ENCODE peak calls at places on chromosome 14, in seven cellular contexts. One of them, this sample, is unnamed.

GRCh38 chr14:50964683-50965390 is 20.6 kb upstream of the PYGL start:
- DNase-seq in HCT116: no peak
- DNase-seq in fibroblast of lung: peak; percentile 100
- DNase-seq in MM.1S: no peak
- DNase-seq in IMR-90: peak; percentile 99
- DNase-seq in GM23248: peak; percentile 95
- DNase-seq in H1: no peak
- DNase-seq in this sample: no peak

GRCh38 chr14:33026850-33027420 is 88.3 kb downstream of the NPAS3 start:
- DNase-seq in HCT116: no peak
- DNase-seq in fibroblast of lung: peak; percentile 15
- DNase-seq in MM.1S: no peak
- DNase-seq in IMR-90: no peak
- DNase-seq in GM23248: peak; percentile 63
- DNase-seq in H1: no peak
- DNase-seq in this sample: no peak

GRCh38 chr14:91749857-91750256 is 18.0 kb upstream of the CATSPERB start:
- DNase-seq in HCT116: no peak
- DNase-seq in fibroblast of lung: peak; percentile 19
- DNase-seq in MM.1S: no peak
- DNase-seq in IMR-90: no peak
- DNase-seq in GM23248: no peak
- DNase-seq in H1: no peak
- DNase-seq in this sample: no peak

GRCh38 chr14:102932484-102933248 is 10.2 kb downstream of the AMN start:
- DNase-seq in HCT116: no peak
- DNase-seq in fibroblast of lung: no peak
- DNase-seq in MM.1S: no peak
- DNase-seq in IMR-90: no peak
- DNase-seq in GM23248: no peak
- DNase-seq in H1: no peak
- DNase-seq in this sample: no peak

GRCh38 chr14:72880820-72881219 is 13.1 kb downstream of the DPF3 start:
- DNase-seq in HCT116: no peak
- DNase-seq in fibroblast of lung: no peak
- DNase-seq in MM.1S: no peak
- DNase-seq in IMR-90: no peak
- DNase-seq in GM23248: no peak
- DNase-seq in H1: no peak
- DNase-seq in this sample: no peak

GRCh38 chr14:101006008-101006407 is 102.5 kb upstream of the RTL1 start:
- DNase-seq in HCT116: no peak
- DNase-seq in fibroblast of lung: no peak
- DNase-seq in MM.1S: no peak
- DNase-seq in IMR-90: no peak
- DNase-seq in GM23248: no peak
- DNase-seq in H1: no peak
- DNase-seq in this sample: peak; percentile 44

GRCh38 chr14:53955671-53956426 is 776 bp downstream of the BMP4 start:
- DNase-seq in HCT116: no peak
- DNase-seq in fibroblast of lung: peak; percentile 56
- DNase-seq in MM.1S: no peak
- DNase-seq in IMR-90: no peak
- DNase-seq in GM23248: peak; percentile 13
- DNase-seq in H1: no peak
- DNase-seq in this sample: no peak

GRCh38 chr14:87529081-87529480 is 463.9 kb downstream of the GALC start:
- DNase-seq in HCT116: no peak
- DNase-seq in fibroblast of lung: no peak
- DNase-seq in MM.1S: no peak
- DNase-seq in IMR-90: no peak
- DNase-seq in GM23248: no peak
- DNase-seq in H1: no peak
- DNase-seq in this sample: no peak

GRCh38 chr14:22438742-22439141 is 150.3 kb downstream of the DAD1 start:
- DNase-seq in HCT116: no peak
- DNase-seq in fibroblast of lung: no peak
- DNase-seq in MM.1S: no peak
- DNase-seq in IMR-90: no peak
- DNase-seq in GM23248: no peak
- DNase-seq in H1: no peak
- DNase-seq in this sample: no peak

GRCh38 chr14:37842106-37842505 is 246.7 kb downstream of the TTC6 start:
- DNase-seq in HCT116: no peak
- DNase-seq in fibroblast of lung: no peak
- DNase-seq in MM.1S: no peak
- DNase-seq in IMR-90: no peak
- DNase-seq in GM23248: no peak
- DNase-seq in H1: no peak
- DNase-seq in this sample: no peak

GRCh38 chr14:92553456-92553855 is 39.9 kb downstream of the RIN3 start:
- DNase-seq in HCT116: no peak
- DNase-seq in fibroblast of lung: peak; percentile 20
- DNase-seq in MM.1S: no peak
- DNase-seq in IMR-90: peak; percentile 67
- DNase-seq in GM23248: peak; percentile 16
- DNase-seq in H1: no peak
- DNase-seq in this sample: no peak

GRCh38 chr14:68663385-68664076 is 129.3 kb downstream of the ZFP36L1 start:
- DNase-seq in HCT116: no peak
- DNase-seq in fibroblast of lung: peak; percentile 59
- DNase-seq in MM.1S: no peak
- DNase-seq in IMR-90: peak; percentile 91
- DNase-seq in GM23248: peak; percentile 82
- DNase-seq in H1: no peak
- DNase-seq in this sample: no peak

GRCh38 chr14:68666206-68666730 is 126.6 kb downstream of the ZFP36L1 start:
- DNase-seq in HCT116: no peak
- DNase-seq in fibroblast of lung: no peak
- DNase-seq in MM.1S: no peak
- DNase-seq in IMR-90: peak; percentile 43
- DNase-seq in GM23248: peak; percentile 26
- DNase-seq in H1: no peak
- DNase-seq in this sample: no peak

GRCh38 chr14:68664225-68664681 is 128.6 kb downstream of the ZFP36L1 start:
- DNase-seq in HCT116: no peak
- DNase-seq in fibroblast of lung: no peak
- DNase-seq in MM.1S: no peak
- DNase-seq in IMR-90: peak; percentile 12
- DNase-seq in GM23248: peak; percentile 15
- DNase-seq in H1: no peak
- DNase-seq in this sample: no peak

GRCh38 chr14:68665792-68666195 is 127.1 kb downstream of the ZFP36L1 start:
- DNase-seq in HCT116: no peak
- DNase-seq in fibroblast of lung: no peak
- DNase-seq in MM.1S: no peak
- DNase-seq in IMR-90: no peak
- DNase-seq in GM23248: no peak
- DNase-seq in H1: no peak
- DNase-seq in this sample: peak; percentile 48

DNA sequence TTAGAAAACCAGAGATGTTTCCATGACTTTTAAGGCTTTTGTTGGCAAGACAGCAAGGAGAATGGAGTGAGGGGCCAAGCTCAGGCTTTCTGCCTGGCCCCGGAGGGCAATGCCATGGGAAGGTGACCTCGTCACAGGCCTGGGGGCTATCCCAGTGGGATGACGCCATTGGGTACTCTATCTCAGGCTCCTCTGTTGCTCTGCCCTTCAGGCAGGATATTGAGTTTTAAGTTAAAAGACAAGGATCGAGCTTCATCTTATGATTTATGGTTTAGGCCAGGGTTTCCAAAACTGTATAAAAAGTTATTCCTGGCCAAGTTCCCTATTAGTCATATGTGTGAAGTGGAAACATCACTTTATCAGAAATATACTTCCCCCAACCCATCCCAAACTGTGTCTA is 127.8 kb downstream of the ZFP36L1 start:
- DNase-seq in HCT116: no peak
- DNase-seq in fibroblast of lung: peak; percentile 71
- DNase-seq in MM.1S: no peak
- DNase-seq in IMR-90: peak; percentile 68
- DNase-seq in GM23248: peak; percentile 57
- DNase-seq in H1: no peak
- DNase-seq in this sample: no peak
- H3K4me1 ChIP-seq in HCT116: peaks cover 16% of the 10 kb centered on the region
- H3K4me1 ChIP-seq in fibroblast of lung: peaks cover 50% of the 10 kb centered on the region
- H3K4me1 ChIP-seq in MM.1S: no peaks in the 10 kb centered on the region
- H3K4me1 ChIP-seq in IMR-90: peaks cover 30% of the 10 kb centered on the region
- H3K4me1 ChIP-seq in GM23248: peaks cover 71% of the 10 kb centered on the region
- H3K4me1 ChIP-seq in H1: no peaks in the 10 kb centered on the region
- H3K4me1 ChIP-seq in this sample: peaks cover 34% of the 10 kb centered on the region

GRCh38 chr14:21256539-21257394 is 12.5 kb downstream of the HNRNPC start:
- DNase-seq in HCT116: no peak
- DNase-seq in fibroblast of lung: no peak
- DNase-seq in MM.1S: no peak
- DNase-seq in IMR-90: no peak
- DNase-seq in GM23248: no peak
- DNase-seq in H1: no peak
- DNase-seq in this sample: no peak

GRCh38 chr14:21255385-21256101 is 13.7 kb downstream of the HNRNPC start:
- DNase-seq in HCT116: no peak
- DNase-seq in fibroblast of lung: no peak
- DNase-seq in MM.1S: no peak
- DNase-seq in IMR-90: peak; percentile 37
- DNase-seq in GM23248: peak; percentile 52
- DNase-seq in H1: no peak
- DNase-seq in this sample: no peak

GRCh38 chr14:21257395-21258193 is 11.6 kb downstream of the HNRNPC start:
- DNase-seq in HCT116: no peak
- DNase-seq in fibroblast of lung: no peak
- DNase-seq in MM.1S: no peak
- DNase-seq in IMR-90: no peak
- DNase-seq in GM23248: peak; percentile 42
- DNase-seq in H1: no peak
- DNase-seq in this sample: no peak

GRCh38 chr14:21258889-21259787 is 10.1 kb downstream of the HNRNPC start:
- DNase-seq in HCT116: no peak
- DNase-seq in fibroblast of lung: no peak
- DNase-seq in MM.1S: no peak
- DNase-seq in IMR-90: no peak
- DNase-seq in GM23248: no peak
- DNase-seq in H1: no peak
- DNase-seq in this sample: no peak

DNA sequence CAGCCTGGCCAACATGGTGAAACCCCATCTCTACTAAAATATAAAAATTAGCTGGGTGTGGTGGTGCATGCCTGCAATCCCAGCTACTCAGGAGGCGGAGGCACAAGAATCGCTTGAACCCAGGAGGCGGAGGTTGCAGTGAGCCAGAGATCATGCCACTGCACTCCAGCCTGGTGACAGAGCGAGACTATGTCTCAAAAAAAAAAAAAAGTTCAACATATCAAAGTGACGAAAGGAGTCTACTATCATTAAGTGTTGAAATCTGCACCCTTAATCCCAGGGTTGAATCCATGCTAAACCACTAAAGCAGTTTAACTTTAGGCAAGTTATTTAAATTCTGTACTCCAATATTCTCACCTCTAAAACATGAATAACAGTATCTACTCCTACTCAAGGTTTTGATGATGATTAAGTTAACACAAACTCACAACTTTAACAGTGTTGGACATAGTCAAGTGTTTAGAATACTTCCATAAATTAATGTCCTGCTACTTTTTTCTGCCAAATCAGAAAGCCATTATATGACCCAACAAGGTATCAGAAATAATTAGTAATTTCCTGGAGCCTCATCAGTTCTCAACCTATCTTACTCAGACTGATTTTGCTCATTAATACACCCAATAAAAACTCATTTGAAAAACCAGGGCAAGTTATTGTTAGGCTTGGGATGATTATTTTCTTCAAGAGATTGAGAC is 10.9 kb downstream of the HNRNPC start:
- DNase-seq in HCT116: no peak
- DNase-seq in fibroblast of lung: no peak
- DNase-seq in MM.1S: no peak
- DNase-seq in IMR-90: no peak
- DNase-seq in GM23248: no peak
- DNase-seq in H1: no peak
- DNase-seq in this sample: no peak
- H3K9ac ChIP-seq in HCT116: no peak overlapping the region
- H3K9ac ChIP-seq in fibroblast of lung: no peak overlapping the region
- H3K9ac ChIP-seq in MM.1S: no peak overlapping the region
- H3K9ac ChIP-seq in IMR-90: no peak overlapping the region
- H3K9ac ChIP-seq in GM23248: no peak overlapping the region
- H3K9ac ChIP-seq in H1: no peak overlapping the region
- H3K9ac ChIP-seq in this sample: no peak overlapping the region

GRCh38 chr14:99817331-99817730 is 24.1 kb downstream of the EML1 start:
- DNase-seq in HCT116: no peak
- DNase-seq in fibroblast of lung: no peak
- DNase-seq in MM.1S: no peak
- DNase-seq in IMR-90: no peak
- DNase-seq in GM23248: no peak
- DNase-seq in H1: no peak
- DNase-seq in this sample: no peak
- H4K20me1 ChIP-seq in HCT116: no peaks in the 10 kb centered on the region
- H4K20me1 ChIP-seq in fibroblast of lung: no peaks in the 10 kb centered on the region
- H4K20me1 ChIP-seq in MM.1S: no peaks in the 10 kb centered on the region
- H4K20me1 ChIP-seq in IMR-90: peaks cover 83% of the 10 kb centered on the region
- H4K20me1 ChIP-seq in GM23248: no peaks in the 10 kb centered on the region
- H4K20me1 ChIP-seq in H1: peaks cover 6% of the 10 kb centered on the region
- H4K20me1 ChIP-seq in this sample: peaks cover 6% of the 10 kb centered on the region

GRCh38 chr14:58656671-58657411 is 19.1 kb downstream of the DACT1 start:
- DNase-seq in HCT116: no peak
- DNase-seq in fibroblast of lung: no peak
- DNase-seq in MM.1S: no peak
- DNase-seq in IMR-90: no peak
- DNase-seq in GM23248: no peak
- DNase-seq in H1: no peak
- DNase-seq in this sample: no peak

GRCh38 chr14:58645641-58646040 is 7.9 kb downstream of the DACT1 start:
- DNase-seq in HCT116: no peak
- DNase-seq in fibroblast of lung: no peak
- DNase-seq in MM.1S: no peak
- DNase-seq in IMR-90: no peak
- DNase-seq in GM23248: no peak
- DNase-seq in H1: no peak
- DNase-seq in this sample: no peak

GRCh38 chr14:58647777-58648176 is 10.0 kb downstream of the DACT1 start:
- DNase-seq in HCT116: no peak
- DNase-seq in fibroblast of lung: no peak
- DNase-seq in MM.1S: no peak
- DNase-seq in IMR-90: no peak
- DNase-seq in GM23248: no peak
- DNase-seq in H1: no peak
- DNase-seq in this sample: no peak

GRCh38 chr14:58646479-58646878 is 8.7 kb downstream of the DACT1 start:
- DNase-seq in HCT116: no peak
- DNase-seq in fibroblast of lung: no peak
- DNase-seq in MM.1S: no peak
- DNase-seq in IMR-90: no peak
- DNase-seq in GM23248: no peak
- DNase-seq in H1: no peak
- DNase-seq in this sample: no peak

DNA sequence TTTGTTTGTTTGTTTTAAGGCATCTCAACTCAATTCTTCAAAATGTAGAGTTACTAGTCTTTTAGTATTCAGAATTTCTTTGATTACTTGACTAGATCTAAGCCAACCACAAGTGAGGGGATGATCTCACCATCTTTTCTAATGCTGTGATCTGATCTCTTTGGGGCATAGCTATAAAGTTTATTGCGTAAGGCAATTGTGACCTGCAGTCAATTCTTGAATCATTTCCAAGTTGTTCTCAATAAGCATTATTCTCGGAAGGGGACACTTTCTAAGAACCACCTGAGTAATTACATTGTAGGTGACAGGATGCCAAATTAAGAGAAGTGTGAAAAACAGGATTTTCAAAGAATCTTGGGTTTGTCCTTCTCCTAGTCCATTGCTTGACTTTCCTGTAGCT is 13.1 kb downstream of the DACT1 start:
- DNase-seq in HCT116: no peak
- DNase-seq in fibroblast of lung: no peak
- DNase-seq in MM.1S: no peak
- DNase-seq in IMR-90: no peak
- DNase-seq in GM23248: no peak
- DNase-seq in H1: no peak
- DNase-seq in this sample: no peak
- H3K4me1 ChIP-seq in HCT116: no peaks in the 10 kb centered on the region
- H3K4me1 ChIP-seq in fibroblast of lung: no peaks in the 10 kb centered on the region
- H3K4me1 ChIP-seq in MM.1S: no peaks in the 10 kb centered on the region
- H3K4me1 ChIP-seq in IMR-90: no peaks in the 10 kb centered on the region
- H3K4me1 ChIP-seq in GM23248: no peaks in the 10 kb centered on the region
- H3K4me1 ChIP-seq in H1: no peaks in the 10 kb centered on the region
- H3K4me1 ChIP-seq in this sample: no peaks in the 10 kb centered on the region

This sample was measured in Karpas-422.